ENCODE peak calls at places on chromosomes 5 and 9, in ten cellular contexts. W is vagina; F is neural progenitor cell; J is colonic mucosa; B is GM23248; V is right lobe of liver; U is uterus; S is CD4-positive, CD25-positive, alpha-beta regulatory T cell; K is GM23338; Z is Karpas-422. A is an unnamed sample. For H3K4me1, the result is how much of the 10 kb centered on the place peaks cover.

GRCh38 chr5:75363726-75364495 is 26.9 kb downstream of the HMGCR start:
- DNase-seq in W (no peak), F (no peak), J (peak), B (no peak), V (peak), U (no peak), S (no peak), K (peak), Z (no peak), A (no peak)

GRCh38 chr5:15008476-15008875 is 136.9 kb upstream of the ANKH start:
- DNase-seq in W (peak), F (no peak), J (peak), B (peak), V (peak), U (peak), S (no peak), K (peak), Z (no peak), A (peak)

GRCh38 chr9:89359018-89359417 is 40.7 kb downstream of the SECISBP2 start:
- DNase-seq in W (no peak), F (peak), J (no peak), B (no peak), V (peak), U (no peak), S (no peak), K (no peak), Z (no peak), A (no peak)

GRCh38 chr5:32565143-32565542 is 20.2 kb upstream of the SUB1 start:
- DNase-seq in W (no peak), F (no peak), J (no peak), B (no peak), V (no peak), U (no peak), S (no peak), K (no peak), Z (no peak), A (no peak)

GRCh38 chr5:372911-373709 is 51.6 kb downstream of the AHRR start:
- DNase-seq in W (peak), F (no peak), J (peak), B (no peak), V (peak), U (no peak), S (no peak), K (peak), Z (no peak), A (peak)

GRCh38 chr9:88741335-88741734 is 206.4 kb downstream of the NXNL2 start:
- DNase-seq in W (no peak), F (peak), J (no peak), B (no peak), V (no peak), U (no peak), S (no peak), K (peak), Z (peak), A (peak)

GRCh38 chr9:108784998-108785397 is 70.8 kb downstream of the ACTL7B start:
- DNase-seq in W (no peak), F (no peak), J (no peak), B (peak), V (no peak), U (no peak), S (no peak), K (no peak), Z (no peak), A (no peak)

GRCh38 chr5:167280111-167280510 is 1011.3 kb upstream of the WWC1 start:
- DNase-seq in W (no peak), F (no peak), J (no peak), B (no peak), V (no peak), U (no peak), S (no peak), K (no peak), Z (no peak), A (no peak)

GRCh38 chr5:135455876-135456237 is 3.7 kb upstream of the TIFAB start:
- DNase-seq in W (no peak), F (no peak), J (no peak), B (no peak), V (no peak), U (no peak), S (no peak), K (no peak), Z (no peak), A (no peak)

GRCh38 chr9:92647671-92648446 is 22.1 kb downstream of the IPPK start:
- DNase-seq in W (peak), F (no peak), J (no peak), B (no peak), V (peak), U (no peak), S (no peak), K (no peak), Z (no peak), A (peak)

GRCh38 chr5:128227984-128228383 is 144.4 kb downstream of the SLC12A2 start:
- DNase-seq in W (no peak), F (no peak), J (no peak), B (peak), V (no peak), U (peak), S (no peak), K (no peak), Z (no peak), A (no peak)

GRCh38 chr9:7439355-7439978 is 360.1 kb downstream of the DMAC1 start:
- DNase-seq in W (no peak), F (no peak), J (no peak), B (peak), V (no peak), U (no peak), S (no peak), K (no peak), Z (no peak), A (no peak)

GRCh38 chr9:37987467-37987981 is 81.5 kb downstream of the SHB start:
- DNase-seq in W (no peak), F (no peak), J (no peak), B (no peak), V (no peak), U (no peak), S (no peak), K (no peak), Z (no peak), A (no peak)

GRCh38 chr9:36897476-36897875 is 136.6 kb downstream of the PAX5 start:
- DNase-seq in W (no peak), F (no peak), J (no peak), B (no peak), V (peak), U (no peak), S (no peak), K (no peak), Z (no peak), A (no peak)

GRCh38 chr5:139969318-139969717 is 73.8 kb downstream of the NRG2 start:
- DNase-seq in W (no peak), F (no peak), J (no peak), B (no peak), V (no peak), U (no peak), S (no peak), K (no peak), Z (no peak), A (peak)

GRCh38 chr5:133928690-133929393 is 39.6 kb downstream of the C5orf15 start:
- DNase-seq in W (no peak), F (no peak), J (no peak), B (no peak), V (no peak), U (no peak), S (no peak), K (no peak), Z (peak), A (no peak)

GRCh38 chr9:77176686-77177142 is 620 bp upstream of the VPS13A start:
- DNase-seq in W (peak), F (no peak), J (no peak), B (no peak), V (no peak), U (no peak), S (no peak), K (no peak), Z (no peak), A (no peak)

GRCh38 chr9:117097761-117098160 is 317.1 kb downstream of the ASTN2 start:
- DNase-seq in W (no peak), F (no peak), J (no peak), B (no peak), V (no peak), U (no peak), S (no peak), K (no peak), Z (no peak), A (no peak)

GRCh38 chr9:77374266-77374665 is 196.9 kb downstream of the VPS13A start:
- DNase-seq in W (no peak), F (no peak), J (no peak), B (peak), V (no peak), U (no peak), S (no peak), K (no peak), Z (no peak), A (no peak)

GRCh38 chr5:176886336-176887251 is 12.6 kb downstream of the HK3 start:
- DNase-seq in W (no peak), F (no peak), J (no peak), B (no peak), V (peak), U (no peak), S (no peak), K (no peak), Z (no peak), A (no peak)

GRCh38 chr9:89419978-89420394 is 77.9 kb downstream of the SEMA4D start:
- DNase-seq in W (no peak), F (no peak), J (no peak), B (no peak), V (no peak), U (no peak), S (no peak), K (no peak), Z (no peak), A (no peak)

GRCh38 chr5:111755942-111756353 is 1.0 kb downstream of the NREP start:
- DNase-seq in W (no peak), F (peak), J (no peak), B (peak), V (no peak), U (no peak), S (no peak), K (peak), Z (no peak), A (no peak)

GRCh38 chr5:134626369-134627014 is 6.1 kb downstream of the SAR1B start:
- DNase-seq in W (no peak), F (no peak), J (no peak), B (peak), V (no peak), U (no peak), S (no peak), K (no peak), Z (no peak), A (no peak)

GRCh38 chr5:102958481-102959011 is 161.4 kb downstream of the GIN1 start:
- DNase-seq in W (no peak), F (no peak), J (no peak), B (peak), V (no peak), U (no peak), S (no peak), K (no peak), Z (no peak), A (no peak)

GRCh38 chr9:117412006-117412715 is 2.7 kb downstream of the ASTN2 start:
- DNase-seq in W (no peak), F (peak), J (no peak), B (no peak), V (no peak), U (no peak), S (no peak), K (peak), Z (no peak), A (no peak)

GRCh38 chr5:61969761-61970160 is 336.2 kb upstream of the KIF2A start:
- DNase-seq in W (no peak), F (no peak), J (no peak), B (no peak), V (no peak), U (no peak), S (no peak), K (no peak), Z (no peak), A (peak)

GRCh38 chr9:111752455-111752854 is 42.3 kb downstream of the SHOC1 start:
- DNase-seq in W (no peak), F (no peak), J (no peak), B (peak), V (no peak), U (no peak), S (no peak), K (no peak), Z (no peak), A (no peak)

GRCh38 chr5:158313739-158314464 is 455.0 kb upstream of the CLINT1 start:
- DNase-seq in W (no peak), F (no peak), J (no peak), B (peak), V (no peak), U (no peak), S (no peak), K (peak), Z (no peak), A (no peak)
- H3K4me1 ChIP-seq in W (under half), F (under half), J (under half), B (under half), V (under half), U (under half), S (under half), K (under half), Z (under half), A (under half)

GRCh38 chr9:22169243-22169642 is 160.1 kb upstream of the CDKN2B start:
- DNase-seq in W (no peak), F (no peak), J (no peak), B (peak), V (no peak), U (no peak), S (no peak), K (no peak), Z (no peak), A (no peak)
- H3K4me1 ChIP-seq in W (under half), F (under half), J (under half), B (under half), V (under half), U (under half), S (under half), K (under half), Z (under half), A (under half)

GRCh38 chr5:86675311-86675710 is 57.6 kb downstream of the COX7C start:
- DNase-seq in W (no peak), F (no peak), J (no peak), B (no peak), V (no peak), U (no peak), S (no peak), K (no peak), Z (no peak), A (no peak)
- H3K4me1 ChIP-seq in W (under half), F (under half), J (under half), B (under half), V (under half), U (under half), S (under half), K (under half), Z (under half), A (under half)

DNA sequence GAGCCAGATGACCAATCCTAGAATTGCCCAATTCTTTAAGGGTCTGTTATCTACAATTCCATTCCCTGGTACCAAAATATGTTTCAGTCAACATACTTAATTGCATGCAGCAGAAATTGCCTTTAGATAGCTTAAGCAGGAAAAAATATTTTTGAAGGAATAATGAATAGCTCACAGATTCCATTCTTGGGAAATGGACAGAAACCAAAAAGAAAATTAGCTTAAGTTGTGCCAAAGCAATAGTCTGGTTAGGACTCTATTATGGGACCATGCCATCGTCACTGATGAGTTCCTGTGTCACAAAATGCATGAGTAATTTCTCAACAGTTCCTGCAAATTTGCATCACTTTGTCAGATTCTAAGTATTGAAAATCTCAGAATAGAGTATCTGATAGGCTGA is 12.3 kb downstream of the ACTBL2 start:
- DNase-seq in W (no peak), F (no peak), J (no peak), B (peak), V (no peak), U (no peak), S (no peak), K (no peak), Z (no peak), A (no peak)
- H3K4me1 ChIP-seq in W (under half), F (under half), J (under half), B (under half), V (under half), U (under half), S (under half), K (under half), Z (under half), A (under half)

DNA sequence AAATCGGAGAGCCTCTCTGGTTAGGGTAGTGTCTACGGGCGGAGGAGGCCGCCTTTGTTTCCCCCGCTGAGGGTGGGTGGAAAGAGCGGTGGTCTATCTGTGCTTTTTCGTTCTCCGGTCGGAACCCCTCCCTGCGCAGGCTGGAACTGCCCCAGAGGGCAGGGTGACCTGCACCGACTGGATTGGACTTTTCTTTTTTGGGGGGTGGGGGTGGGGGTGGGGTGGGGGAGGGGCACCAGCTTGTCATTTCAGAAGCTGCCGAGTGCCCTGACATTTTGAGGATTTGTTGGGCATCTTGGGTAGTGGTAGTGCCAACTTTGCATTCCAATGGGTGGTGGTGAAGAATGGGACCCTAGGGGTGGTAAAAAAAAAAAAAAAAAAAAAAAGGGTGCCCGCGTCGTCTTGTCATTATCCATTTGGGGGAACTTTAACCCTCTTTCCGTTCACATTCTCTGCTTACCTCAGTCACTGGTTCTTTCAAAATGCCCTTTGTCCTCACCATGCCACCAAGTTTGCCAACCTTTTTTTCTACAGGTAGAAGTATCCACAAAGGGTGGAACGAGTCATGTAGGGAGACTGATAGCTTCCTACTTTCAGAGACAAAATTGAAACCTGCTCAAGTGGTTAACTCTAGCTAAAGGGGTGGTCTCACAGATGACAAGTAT is 1.3 kb downstream of the UBE2R2 start:
- DNase-seq in W (peak), F (no peak), J (peak), B (no peak), V (peak), U (peak), S (no peak), K (no peak), Z (peak), A (no peak)
- H3K4me1 ChIP-seq in W (half or more), F (under half), J (under half), B (under half), V (under half), U (under half), S (under half), K (under half), Z (under half), A (half or more)

DNA sequence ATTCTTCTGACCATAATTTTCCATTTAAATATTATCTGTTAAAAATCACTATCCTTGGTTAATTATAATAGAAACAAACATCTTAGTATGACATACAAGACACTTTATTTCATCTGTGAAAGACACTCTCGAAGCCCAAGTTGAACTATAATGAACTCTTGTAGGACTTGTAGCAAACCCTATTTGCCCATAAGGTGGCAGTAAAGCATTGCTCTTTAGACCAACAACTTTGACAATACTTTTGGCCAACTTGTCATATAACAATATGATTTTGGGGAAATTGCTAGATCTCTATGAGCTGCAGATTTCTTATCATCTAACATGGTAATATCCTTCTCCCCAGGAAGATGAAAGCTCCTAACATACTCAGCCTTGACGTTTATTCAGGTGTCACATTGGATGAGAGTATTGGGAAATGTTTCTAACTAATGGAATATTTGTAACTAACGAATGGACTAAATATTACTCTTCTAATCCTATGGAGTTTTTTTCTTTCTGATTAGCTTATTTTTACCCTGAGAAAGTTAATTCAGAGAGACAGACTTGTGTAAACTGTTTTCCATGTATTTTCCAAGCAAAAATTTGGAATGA is 11.0 kb downstream of the SPINK14 start:
- DNase-seq in W (no peak), F (peak), J (peak), B (peak), V (no peak), U (no peak), S (no peak), K (peak), Z (peak), A (no peak)
- H3K4me1 ChIP-seq in W (under half), F (under half), J (under half), B (under half), V (under half), U (under half), S (under half), K (under half), Z (under half), A (under half)

GRCh38 chr5:170760126-170760525 is 23.4 kb upstream of the GABRP start:
- DNase-seq in W (no peak), F (no peak), J (no peak), B (no peak), V (no peak), U (no peak), S (no peak), K (no peak), Z (no peak), A (no peak)
- H3K4me1 ChIP-seq in W (under half), F (under half), J (under half), B (under half), V (under half), U (under half), S (under half), K (under half), Z (under half), A (under half)

DNA sequence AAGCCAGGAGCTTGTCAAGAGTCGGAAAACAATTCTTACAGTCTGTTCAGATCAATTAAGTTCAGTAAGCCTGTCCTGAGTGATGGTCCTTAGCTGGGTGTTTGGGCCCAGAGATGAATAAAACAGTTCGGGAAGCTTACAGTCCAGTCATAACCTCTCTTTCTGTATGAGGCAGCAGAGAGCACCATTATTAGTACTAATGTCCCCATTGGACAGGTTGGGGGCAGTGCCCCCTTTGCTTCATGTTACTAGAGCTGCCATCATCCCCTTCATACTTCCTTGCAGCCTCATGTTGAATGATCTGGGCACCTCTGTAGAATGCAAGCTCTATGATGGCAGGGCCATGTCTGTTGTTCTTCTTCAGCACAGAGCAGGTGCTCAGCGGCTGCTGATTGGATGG is 9.8 kb downstream of the DOCK2 start:
- DNase-seq in W (no peak), F (no peak), J (no peak), B (no peak), V (no peak), U (no peak), S (no peak), K (no peak), Z (no peak), A (peak)
- H3K4me1 ChIP-seq in W (under half), F (under half), J (under half), B (under half), V (under half), U (under half), S (half or more), K (under half), Z (half or more), A (under half)

GRCh38 chr5:132470596-132470995 is 20.0 kb downstream of the IRF1 start:
- DNase-seq in W (no peak), F (no peak), J (no peak), B (no peak), V (no peak), U (peak), S (no peak), K (no peak), Z (no peak), A (no peak)
- H3K4me1 ChIP-seq in W (half or more), F (under half), J (under half), B (under half), V (half or more), U (under half), S (half or more), K (under half), Z (under half), A (half or more)